ENCODE peak calls at places on chromosome 9, in seven cellular contexts. One of them, this sample, is unnamed.

GRCh38 chr9:8486095-8486494 is 686.5 kb upstream of the DMAC1 start:
- DNase-seq in fibroblast of the aortic adventitia: peak; percentile 42
- DNase-seq in BE2C: peak; percentile 39
- DNase-seq in omental fat pad: no peak
- DNase-seq in thoracic aorta: no peak
- DNase-seq in lower leg skin: no peak
- DNase-seq in pancreas: peak; percentile 15
- DNase-seq in this sample: no peak

GRCh38 chr9:118992813-118993747 is 376.2 kb downstream of the BRINP1 start:
- DNase-seq in fibroblast of the aortic adventitia: no peak
- DNase-seq in BE2C: no peak
- DNase-seq in omental fat pad: no peak
- DNase-seq in thoracic aorta: no peak
- DNase-seq in lower leg skin: no peak
- DNase-seq in pancreas: no peak
- DNase-seq in this sample: no peak

GRCh38 chr9:129338701-129339445 is 160.8 kb upstream of the IER5L start:
- DNase-seq in fibroblast of the aortic adventitia: no peak
- DNase-seq in BE2C: no peak
- DNase-seq in omental fat pad: no peak
- DNase-seq in thoracic aorta: no peak
- DNase-seq in lower leg skin: no peak
- DNase-seq in pancreas: peak; percentile 43
- DNase-seq in this sample: no peak

GRCh38 chr9:123127512-123128075 is 94.1 kb downstream of the GPR21 start:
- DNase-seq in fibroblast of the aortic adventitia: no peak
- DNase-seq in BE2C: no peak
- DNase-seq in omental fat pad: no peak
- DNase-seq in thoracic aorta: no peak
- DNase-seq in lower leg skin: no peak
- DNase-seq in pancreas: no peak
- DNase-seq in this sample: no peak

GRCh38 chr9:82021198-82021597 is 32.6 kb downstream of the SPATA31D1 start:
- DNase-seq in fibroblast of the aortic adventitia: peak; percentile 99
- DNase-seq in BE2C: no peak
- DNase-seq in omental fat pad: no peak
- DNase-seq in thoracic aorta: no peak
- DNase-seq in lower leg skin: peak; percentile 86
- DNase-seq in pancreas: no peak
- DNase-seq in this sample: peak; percentile 58

GRCh38 chr9:97696823-97697601 is at the start of gene XPA:
- DNase-seq in fibroblast of the aortic adventitia: peak; percentile 91
- DNase-seq in BE2C: peak; percentile 99
- DNase-seq in omental fat pad: peak; percentile 81
- DNase-seq in thoracic aorta: peak; percentile 82
- DNase-seq in lower leg skin: peak; percentile 93
- DNase-seq in pancreas: peak; percentile 97
- DNase-seq in this sample: peak; percentile 87

GRCh38 chr9:90985631-90986030 is 184.0 kb downstream of the SYK start:
- DNase-seq in fibroblast of the aortic adventitia: no peak
- DNase-seq in BE2C: no peak
- DNase-seq in omental fat pad: no peak
- DNase-seq in thoracic aorta: no peak
- DNase-seq in lower leg skin: no peak
- DNase-seq in pancreas: no peak
- DNase-seq in this sample: no peak

GRCh38 chr9:129671519-129671918 is 6.1 kb downstream of the PRRX2 start:
- DNase-seq in fibroblast of the aortic adventitia: no peak
- DNase-seq in BE2C: no peak
- DNase-seq in omental fat pad: no peak
- DNase-seq in thoracic aorta: no peak
- DNase-seq in lower leg skin: no peak
- DNase-seq in pancreas: no peak
- DNase-seq in this sample: no peak

GRCh38 chr9:123196124-123196523 is 72.3 kb downstream of the STRBP start:
- DNase-seq in fibroblast of the aortic adventitia: no peak
- DNase-seq in BE2C: no peak
- DNase-seq in omental fat pad: no peak
- DNase-seq in thoracic aorta: no peak
- DNase-seq in lower leg skin: no peak
- DNase-seq in pancreas: no peak
- DNase-seq in this sample: no peak

GRCh38 chr9:133702798-133703570 is 35.2 kb downstream of the SARDH start:
- DNase-seq in fibroblast of the aortic adventitia: no peak
- DNase-seq in BE2C: peak; percentile 6
- DNase-seq in omental fat pad: no peak
- DNase-seq in thoracic aorta: no peak
- DNase-seq in lower leg skin: no peak
- DNase-seq in pancreas: no peak
- DNase-seq in this sample: no peak

GRCh38 chr9:138020120-138020794 is 142.7 kb downstream of the CACNA1B start:
- DNase-seq in fibroblast of the aortic adventitia: no peak
- DNase-seq in BE2C: no peak
- DNase-seq in omental fat pad: no peak
- DNase-seq in thoracic aorta: no peak
- DNase-seq in lower leg skin: no peak
- DNase-seq in pancreas: no peak
- DNase-seq in this sample: no peak

GRCh38 chr9:115850548-115851304 is 302.9 kb upstream of the PAPPA start:
- DNase-seq in fibroblast of the aortic adventitia: peak; percentile 39
- DNase-seq in BE2C: no peak
- DNase-seq in omental fat pad: no peak
- DNase-seq in thoracic aorta: no peak
- DNase-seq in lower leg skin: no peak
- DNase-seq in pancreas: no peak
- DNase-seq in this sample: no peak

GRCh38 chr9:101458955-101459631 is 23.5 kb upstream of the ALDOB start:
- DNase-seq in fibroblast of the aortic adventitia: peak; percentile 86
- DNase-seq in BE2C: peak; percentile 36
- DNase-seq in omental fat pad: no peak
- DNase-seq in thoracic aorta: no peak
- DNase-seq in lower leg skin: no peak
- DNase-seq in pancreas: no peak
- DNase-seq in this sample: peak; percentile 79

GRCh38 chr9:72533322-72533721 is 11.9 kb downstream of the TMC1 start:
- DNase-seq in fibroblast of the aortic adventitia: peak; percentile 86
- DNase-seq in BE2C: no peak
- DNase-seq in omental fat pad: no peak
- DNase-seq in thoracic aorta: no peak
- DNase-seq in lower leg skin: no peak
- DNase-seq in pancreas: no peak
- DNase-seq in this sample: no peak

GRCh38 chr9:131677445-131678180 is 62.3 kb downstream of the RAPGEF1 start:
- DNase-seq in fibroblast of the aortic adventitia: peak; percentile 78
- DNase-seq in BE2C: no peak
- DNase-seq in omental fat pad: no peak
- DNase-seq in thoracic aorta: no peak
- DNase-seq in lower leg skin: no peak
- DNase-seq in pancreas: no peak
- DNase-seq in this sample: no peak

GRCh38 chr9:94913550-94913949 is 187.1 kb downstream of the AOPEP start:
- DNase-seq in fibroblast of the aortic adventitia: no peak
- DNase-seq in BE2C: no peak
- DNase-seq in omental fat pad: no peak
- DNase-seq in thoracic aorta: no peak
- DNase-seq in lower leg skin: peak; percentile 6
- DNase-seq in pancreas: no peak
- DNase-seq in this sample: no peak

GRCh38 chr9:129624168-129624759 is 1.7 kb upstream of the NTMT1 start:
- DNase-seq in fibroblast of the aortic adventitia: peak; percentile 65
- DNase-seq in BE2C: peak; percentile 82
- DNase-seq in omental fat pad: peak; percentile 57
- DNase-seq in thoracic aorta: no peak
- DNase-seq in lower leg skin: no peak
- DNase-seq in pancreas: peak; percentile 67
- DNase-seq in this sample: peak; percentile 45

GRCh38 chr9:126781717-126782388 is 23.0 kb upstream of the ZBTB43 start:
- DNase-seq in fibroblast of the aortic adventitia: peak; percentile 71
- DNase-seq in BE2C: peak; percentile 88
- DNase-seq in omental fat pad: peak; percentile 85
- DNase-seq in thoracic aorta: peak; percentile 18
- DNase-seq in lower leg skin: peak; percentile 76
- DNase-seq in pancreas: peak; percentile 86
- DNase-seq in this sample: peak; percentile 68

DNA sequence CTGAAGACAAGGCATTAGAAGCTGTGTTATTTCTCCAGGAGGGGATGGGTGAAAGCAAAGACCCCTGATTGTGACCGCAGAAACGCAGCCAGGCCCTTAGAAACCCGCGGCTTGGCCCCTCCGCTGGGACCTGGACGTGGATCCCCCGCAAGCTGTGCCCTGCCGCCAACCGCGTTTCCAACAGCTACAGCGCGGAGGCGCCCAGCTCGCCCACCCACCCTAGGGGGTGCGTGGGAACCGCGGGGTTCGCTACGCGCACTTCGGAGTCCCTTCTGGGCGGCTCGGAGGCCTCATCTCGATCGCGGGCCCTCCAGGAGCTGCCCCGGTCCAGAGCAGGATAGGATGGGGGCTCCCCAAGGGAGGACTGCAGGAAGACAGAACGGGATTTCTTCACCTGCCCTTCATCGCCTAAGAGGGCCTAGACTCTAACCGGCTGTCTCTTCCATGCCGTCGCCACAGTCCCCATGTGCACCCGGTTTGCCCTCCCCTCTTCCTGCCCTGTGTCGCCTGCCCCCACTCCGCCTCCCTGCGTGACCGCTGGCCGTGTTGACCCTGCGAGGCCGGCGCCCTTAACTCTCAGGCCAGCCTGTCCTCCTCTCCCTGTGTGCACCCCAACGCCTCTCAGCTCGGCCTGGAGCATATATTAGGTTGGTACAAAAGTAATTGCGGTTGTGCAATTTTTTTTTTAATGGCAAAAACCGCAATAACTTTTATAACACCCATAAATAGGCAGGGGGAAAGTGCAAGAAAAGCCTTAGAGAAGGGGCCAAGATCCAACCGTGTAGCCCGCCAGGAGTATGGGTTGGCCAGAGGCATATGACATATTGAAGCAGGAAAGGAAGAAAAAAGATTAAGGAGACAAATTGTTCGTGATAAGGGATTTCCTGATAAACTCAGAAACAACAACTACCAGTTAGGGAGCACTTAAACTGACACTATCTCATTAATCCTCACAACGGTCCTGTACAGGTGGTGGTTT is 68.1 kb upstream of the FREM1 start:
- DNase-seq in fibroblast of the aortic adventitia: no peak
- DNase-seq in BE2C: no peak
- DNase-seq in omental fat pad: no peak
- DNase-seq in thoracic aorta: no peak
- DNase-seq in lower leg skin: no peak
- DNase-seq in pancreas: no peak
- DNase-seq in this sample: no peak
- TF ChIP-seq CTCF in fibroblast of the aortic adventitia: no peak
- TF ChIP-seq CTCF in BE2C: no peak
- TF ChIP-seq CTCF in omental fat pad: no peak
- TF ChIP-seq CTCF in thoracic aorta: no peak
- TF ChIP-seq CTCF in lower leg skin: no peak
- TF ChIP-seq CTCF in pancreas: no peak
- TF ChIP-seq CTCF in this sample: no peak

GRCh38 chr9:36289836-36290435 is 31.7 kb upstream of the GNE start:
- DNase-seq in fibroblast of the aortic adventitia: no peak
- DNase-seq in BE2C: no peak
- DNase-seq in omental fat pad: no peak
- DNase-seq in thoracic aorta: no peak
- DNase-seq in lower leg skin: no peak
- DNase-seq in pancreas: no peak
- DNase-seq in this sample: no peak

GRCh38 chr9:36293171-36293570 is 34.9 kb upstream of the GNE start:
- DNase-seq in fibroblast of the aortic adventitia: no peak
- DNase-seq in BE2C: no peak
- DNase-seq in omental fat pad: no peak
- DNase-seq in thoracic aorta: no peak
- DNase-seq in lower leg skin: no peak
- DNase-seq in pancreas: no peak
- DNase-seq in this sample: no peak

GRCh38 chr9:36292641-36293040 is 34.4 kb upstream of the GNE start:
- DNase-seq in fibroblast of the aortic adventitia: no peak
- DNase-seq in BE2C: no peak
- DNase-seq in omental fat pad: no peak
- DNase-seq in thoracic aorta: no peak
- DNase-seq in lower leg skin: no peak
- DNase-seq in pancreas: no peak
- DNase-seq in this sample: no peak

GRCh38 chr9:36293918-36294317 is 35.7 kb upstream of the GNE start:
- DNase-seq in fibroblast of the aortic adventitia: no peak
- DNase-seq in BE2C: no peak
- DNase-seq in omental fat pad: no peak
- DNase-seq in thoracic aorta: no peak
- DNase-seq in lower leg skin: no peak
- DNase-seq in pancreas: no peak
- DNase-seq in this sample: no peak

GRCh38 chr9:36290996-36291395 is 32.7 kb upstream of the GNE start:
- DNase-seq in fibroblast of the aortic adventitia: no peak
- DNase-seq in BE2C: no peak
- DNase-seq in omental fat pad: no peak
- DNase-seq in thoracic aorta: no peak
- DNase-seq in lower leg skin: no peak
- DNase-seq in pancreas: no peak
- DNase-seq in this sample: no peak
- TF ChIP-seq CTCF in fibroblast of the aortic adventitia: no peak
- TF ChIP-seq CTCF in BE2C: no peak
- TF ChIP-seq CTCF in omental fat pad: no peak
- TF ChIP-seq CTCF in thoracic aorta: no peak
- TF ChIP-seq CTCF in lower leg skin: no peak
- TF ChIP-seq CTCF in pancreas: no peak
- TF ChIP-seq CTCF in this sample: no peak

GRCh38 chr9:127825319-127826051 is 22.8 kb downstream of the FPGS start:
- DNase-seq in fibroblast of the aortic adventitia: no peak
- DNase-seq in BE2C: peak; percentile 74
- DNase-seq in omental fat pad: no peak
- DNase-seq in thoracic aorta: no peak
- DNase-seq in lower leg skin: no peak
- DNase-seq in pancreas: peak; percentile 67
- DNase-seq in this sample: no peak
- TF ChIP-seq CTCF in fibroblast of the aortic adventitia: peak; percentile 19
- TF ChIP-seq CTCF in BE2C: peak; percentile 51
- TF ChIP-seq CTCF in omental fat pad: no peak
- TF ChIP-seq CTCF in thoracic aorta: peak; percentile 31
- TF ChIP-seq CTCF in lower leg skin: no peak
- TF ChIP-seq CTCF in pancreas: peak; percentile 11
- TF ChIP-seq CTCF in this sample: peak; percentile 40

DNA sequence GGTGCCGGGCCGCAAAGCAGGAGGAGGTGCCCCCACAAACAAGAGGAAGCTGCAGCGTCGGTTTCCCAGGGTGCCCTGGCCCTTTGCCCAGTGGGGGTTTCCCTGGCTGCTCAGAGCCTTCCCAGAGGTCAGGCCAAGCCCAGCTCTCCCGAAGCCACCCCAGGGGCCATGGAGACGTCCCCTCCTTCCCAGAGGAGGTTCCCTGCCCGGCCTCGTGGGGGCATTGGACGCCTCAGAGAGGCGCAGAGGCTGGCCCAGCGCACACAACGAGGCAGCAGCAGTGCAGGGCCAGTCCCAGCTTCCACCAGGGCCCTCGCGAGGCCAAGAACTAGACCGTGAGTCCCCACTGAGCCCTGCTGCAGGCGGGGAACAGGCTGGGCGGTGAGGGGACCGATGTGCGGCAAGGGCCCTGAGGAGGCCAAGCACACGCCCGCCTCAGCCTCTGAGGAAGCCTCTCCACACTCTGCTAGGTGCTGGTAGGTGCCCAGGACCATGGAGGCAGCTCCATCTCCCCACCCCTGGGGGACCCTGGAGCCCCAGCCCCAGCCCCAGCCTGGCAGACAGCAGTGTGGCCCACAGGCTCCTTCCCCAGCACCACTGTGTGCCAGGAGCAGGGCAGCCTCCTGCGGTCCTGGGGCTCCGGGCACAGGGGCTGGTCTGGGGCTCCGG is 7.0 kb downstream of the DIPK1B start:
- DNase-seq in fibroblast of the aortic adventitia: no peak
- DNase-seq in BE2C: no peak
- DNase-seq in omental fat pad: no peak
- DNase-seq in thoracic aorta: no peak
- DNase-seq in lower leg skin: no peak
- DNase-seq in pancreas: peak; percentile 37
- DNase-seq in this sample: no peak
- TF ChIP-seq CTCF in fibroblast of the aortic adventitia: no peak
- TF ChIP-seq CTCF in BE2C: no peak
- TF ChIP-seq CTCF in omental fat pad: no peak
- TF ChIP-seq CTCF in thoracic aorta: no peak
- TF ChIP-seq CTCF in lower leg skin: no peak
- TF ChIP-seq CTCF in pancreas: no peak
- TF ChIP-seq CTCF in this sample: no peak

This sample was measured in HCT116.